ENCODE peak calls at places on chromosomes 13 and 19, in ten cellular contexts. E is SJSA1; O is testis; M is mammary epithelial cell; Q is ascending aorta; F is cardiac muscle cell; C is effector memory CD4-positive, alpha-beta T cell; Y is heart right ventricle; P is adrenal gland; I is CD4-positive, alpha-beta memory T cell. D is an unnamed sample. For H3K9me3, the result is how much of the 10 kb centered on the place peaks cover.

GRCh38 chr19:50778906-50779430 is 8.7 kb downstream of the GPR32 start:
- DNase-seq in Y (no peak), M (no peak), C (no peak), O (no peak), Q (no peak), E (no peak), F (no peak), I (no peak), P (no peak), D (no peak)

GRCh38 chr19:52535831-52536800 is 8.6 kb downstream of the ZNF808 start:
- DNase-seq in O (peak), Q (peak), E (no peak), M (peak), Y (peak), C (peak), I (peak), F (peak), P (peak), D (peak)

GRCh38 chr19:13483215-13483614 is 23.1 kb downstream of the CACNA1A start:
- DNase-seq in F (no peak), C (no peak), P (no peak), Q (no peak), O (peak), M (no peak), Y (no peak), I (no peak), E (no peak), D (peak)

GRCh38 chr13:40371531-40372125 is 294.8 kb downstream of the FOXO1 start:
- DNase-seq in F (no peak), Q (no peak), E (no peak), C (no peak), I (no peak), M (no peak), Y (no peak), O (no peak), P (no peak), D (no peak)

GRCh38 chr13:49638416-49639072 is 10.2 kb downstream of the ARL11 start:
- DNase-seq in Y (no peak), O (no peak), E (no peak), I (no peak), P (no peak), Q (no peak), C (no peak), F (no peak), M (peak), D (no peak)

GRCh38 chr19:28831464-28831863 is 381.5 kb downstream of the UQCRFS1 start:
- DNase-seq in I (no peak), C (no peak), Q (no peak), M (no peak), Y (no peak), P (no peak), E (no peak), F (no peak), O (no peak), D (no peak)

GRCh38 chr19:56162258-56162657 is 13.6 kb upstream of the GALP start:
- DNase-seq in C (no peak), F (peak), E (no peak), I (no peak), M (no peak), Y (no peak), Q (no peak), P (no peak), O (no peak), D (no peak)

GRCh38 chr13:33636955-33637670 is 180.8 kb upstream of the RFC3 start:
- DNase-seq in Y (no peak), O (no peak), I (no peak), E (no peak), F (no peak), M (peak), C (no peak), Q (no peak), P (no peak), D (peak)

GRCh38 chr19:2332341-2333026 is 4.0 kb downstream of the SPPL2B start:
- DNase-seq in O (no peak), C (no peak), P (no peak), Q (no peak), E (no peak), F (no peak), M (no peak), I (peak), Y (no peak), D (peak)

GRCh38 chr19:1268392-1269064 is 604 bp upstream of the CIRBP start:
- DNase-seq in P (no peak), O (no peak), M (no peak), I (no peak), Y (peak), C (no peak), Q (no peak), F (no peak), E (no peak), D (no peak)

GRCh38 chr13:38566526-38566925 is 120.4 kb upstream of the FREM2 start:
- DNase-seq in O (no peak), Y (no peak), P (no peak), C (no peak), I (no peak), Q (no peak), F (peak), M (no peak), E (no peak), D (no peak)

GRCh38 chr13:80116107-80116506 is 224.8 kb downstream of the SPRY2 start:
- DNase-seq in Y (no peak), P (no peak), M (peak), E (peak), F (peak), C (no peak), Q (no peak), I (no peak), O (no peak), D (no peak)

GRCh38 chr13:70964124-70964523 is 855.9 kb upstream of the KLHL1 start:
- DNase-seq in C (no peak), Q (no peak), O (no peak), P (no peak), Y (no peak), M (no peak), I (no peak), F (no peak), E (no peak), D (no peak)

GRCh38 chr19:49679832-49680472 is 2.9 kb downstream of the PRMT1 start:
- DNase-seq in C (no peak), P (no peak), O (no peak), Y (no peak), M (no peak), Q (no peak), E (no peak), I (no peak), F (no peak), D (no peak)

GRCh38 chr19:1019980-1020867 is 699 bp downstream of the TMEM259 start:
- DNase-seq in O (peak), C (no peak), P (peak), Q (no peak), I (no peak), F (no peak), E (no peak), Y (no peak), M (no peak), D (peak)

GRCh38 chr19:2977686-2978466 is 512 bp downstream of the TLE6 start:
- DNase-seq in Y (no peak), C (no peak), M (no peak), P (no peak), I (no peak), E (no peak), Q (no peak), F (no peak), O (no peak), D (peak)

GRCh38 chr19:35756373-35757230 is at the start of gene HSPB6:
- DNase-seq in Y (peak), E (no peak), P (peak), C (no peak), Q (no peak), I (no peak), M (no peak), O (peak), F (peak), D (no peak)

GRCh38 chr19:33998739-33999345 is 173.5 kb upstream of the LSM14A start:
- DNase-seq in O (no peak), Q (no peak), C (no peak), I (peak), F (peak), E (no peak), P (no peak), Y (no peak), M (no peak), D (peak)

GRCh38 chr13:30932481-30933333 is at the start of gene TEX26:
- DNase-seq in F (peak), P (no peak), C (no peak), Q (no peak), I (no peak), O (peak), M (no peak), Y (peak), E (no peak), D (no peak)

GRCh38 chr13:50306096-50306495 is 290.9 kb downstream of the KCNRG start:
- DNase-seq in Y (no peak), M (no peak), I (no peak), E (no peak), Q (no peak), P (peak), C (no peak), O (no peak), F (no peak), D (no peak)

GRCh38 chr19:13078897-13079541 is 23.6 kb downstream of the LYL1 start:
- DNase-seq in Y (no peak), O (no peak), M (no peak), P (no peak), F (no peak), Q (no peak), I (no peak), C (no peak), E (no peak), D (no peak)

GRCh38 chr19:38676023-38676877 is 28.8 kb downstream of the ACTN4 start:
- DNase-seq in E (peak), O (no peak), Q (no peak), I (no peak), P (no peak), M (peak), F (peak), C (no peak), Y (peak), D (peak)

GRCh38 chr13:30486230-30487074 is 20.7 kb upstream of the HMGB1 start:
- DNase-seq in Q (no peak), Y (no peak), O (no peak), F (peak), I (no peak), P (no peak), M (peak), C (no peak), E (no peak), D (no peak)

GRCh38 chr19:17475541-17476115 is 5.3 kb downstream of the SLC27A1 start:
- DNase-seq in F (peak), O (peak), E (no peak), P (peak), I (no peak), C (no peak), Y (peak), M (peak), Q (no peak), D (no peak)

GRCh38 chr13:24138911-24139310 is 21.6 kb upstream of the SPATA13 start:
- DNase-seq in E (no peak), I (no peak), P (no peak), C (no peak), O (no peak), F (no peak), Q (no peak), M (no peak), Y (no peak), D (no peak)

GRCh38 chr19:51272183-51272817 is 21.4 kb downstream of the SIGLECL1 start:
- DNase-seq in P (no peak), O (no peak), C (no peak), Y (no peak), F (no peak), I (no peak), M (no peak), Q (no peak), E (no peak), D (no peak)

GRCh38 chr13:112238436-112238995 is 137.6 kb upstream of the SPACA7 start:
- DNase-seq in Q (no peak), F (no peak), I (no peak), C (no peak), M (no peak), Y (no peak), E (no peak), P (no peak), O (no peak), D (no peak)
- H3K9me3 ChIP-seq in Q (under half), F (under half), I (under half), C (under half), M (under half), Y (under half), E (under half), P (under half), O (under half), D (under half)

GRCh38 chr19:57192064-57192395 is 730 bp downstream of the ZNF264 start:
- DNase-seq in Y (no peak), Q (no peak), P (no peak), C (no peak), F (peak), M (no peak), O (no peak), E (peak), I (no peak), D (no peak)

GRCh38 chr19:57190301-57190700 is 999 bp upstream of the ZNF264 start:
- DNase-seq in I (no peak), C (no peak), Q (no peak), F (no peak), P (no peak), Y (no peak), O (no peak), E (no peak), M (no peak), D (no peak)

GRCh38 chr19:57191141-57192063 is at the start of gene ZNF264:
- DNase-seq in P (peak), I (peak), C (peak), Q (peak), F (peak), M (peak), Y (peak), O (peak), E (peak), D (peak)

GRCh38 chr19:57192993-57193392 is 1.7 kb downstream of the ZNF264 start:
- DNase-seq in Y (no peak), M (no peak), O (no peak), E (no peak), F (no peak), Q (no peak), I (no peak), P (no peak), C (no peak), D (no peak)
- H3K9me3 ChIP-seq in Y (under half), M (under half), O (under half), E (under half), F (under half), Q (under half), I (under half), P (under half), C (under half), D (under half)

GRCh38 chr13:77699059-77699680 is 1.7 kb downstream of the SLAIN1 start:
- DNase-seq in E (no peak), Q (no peak), P (no peak), M (no peak), C (no peak), Y (no peak), O (no peak), I (no peak), F (no peak), D (no peak)

GRCh38 chr13:77698211-77699058 is 948 bp downstream of the SLAIN1 start:
- DNase-seq in P (peak), C (peak), O (peak), Q (no peak), F (no peak), I (peak), M (no peak), Y (peak), E (no peak), D (peak)

GRCh38 chr13:77702364-77702763 is 4.9 kb downstream of the SLAIN1 start:
- DNase-seq in Y (no peak), C (no peak), Q (no peak), P (no peak), F (no peak), E (no peak), O (no peak), I (no peak), M (no peak), D (no peak)

GRCh38 chr13:77701305-77701704 is 3.8 kb downstream of the SLAIN1 start:
- DNase-seq in E (no peak), C (no peak), M (no peak), Q (no peak), P (no peak), O (no peak), I (no peak), Y (no peak), F (no peak), D (no peak)

GRCh38 chr13:77703426-77703825 is 5.9 kb downstream of the SLAIN1 start:
- DNase-seq in E (no peak), O (no peak), F (no peak), Q (no peak), M (no peak), Y (no peak), C (no peak), I (no peak), P (no peak), D (no peak)
- H3K9me3 ChIP-seq in E (under half), O (under half), F (under half), Q (under half), M (under half), Y (under half), C (under half), I (under half), P (under half), D (under half)

DNA sequence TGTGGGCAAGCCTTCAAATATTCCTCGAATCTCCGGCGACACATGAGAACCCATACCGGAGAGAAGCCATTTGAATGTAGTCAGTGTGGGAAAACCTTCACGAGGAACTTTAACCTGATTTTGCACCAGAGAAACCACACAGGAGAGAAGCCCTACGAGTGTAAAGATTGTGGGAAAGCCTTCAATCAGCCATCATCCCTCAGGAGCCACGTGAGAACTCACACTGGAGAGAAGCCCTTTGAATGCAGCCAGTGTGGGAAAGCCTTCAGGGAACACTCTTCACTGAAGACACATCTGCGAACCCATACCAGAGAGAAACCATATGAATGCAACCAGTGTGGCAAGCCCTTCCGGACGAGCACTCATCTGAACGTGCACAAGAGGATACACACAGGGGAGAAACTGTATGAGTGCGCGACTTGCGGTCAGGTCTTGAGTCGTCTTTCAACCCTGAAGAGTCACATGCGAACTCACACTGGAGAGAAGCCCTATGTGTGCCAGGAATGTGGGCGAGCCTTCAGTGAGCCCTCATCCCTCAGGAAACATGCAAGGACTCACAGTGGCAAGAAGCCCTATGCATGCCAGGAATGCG is 28.8 kb downstream of the ZNF333 start:
- DNase-seq in F (peak), Y (no peak), O (no peak), I (no peak), C (no peak), E (no peak), P (no peak), M (no peak), Q (no peak), D (no peak)
- H3K9me3 ChIP-seq in F (under half), Y (half or more), O (under half), I (under half), C (under half), E (under half), P (half or more), M (under half), Q (half or more), D (under half)

GRCh38 chr19:54532528-54532927 is 29.9 kb downstream of the LAIR2 start:
- DNase-seq in I (no peak), M (no peak), F (no peak), Q (no peak), Y (no peak), C (no peak), O (no peak), P (no peak), E (no peak), D (peak)

GRCh38 chr19:54533476-54533875 is 30.8 kb downstream of the LAIR2 start:
- DNase-seq in M (no peak), E (no peak), Q (no peak), C (no peak), F (no peak), O (no peak), Y (no peak), I (no peak), P (no peak), D (no peak)

GRCh38 chr19:54536956-54537355 is 34.3 kb downstream of the LAIR2 start:
- DNase-seq in M (no peak), P (no peak), F (no peak), C (no peak), Y (no peak), O (no peak), Q (no peak), E (no peak), I (no peak), D (no peak)

GRCh38 chr19:54535601-54536000 is 33.0 kb downstream of the LAIR2 start:
- DNase-seq in F (no peak), M (no peak), I (no peak), P (no peak), O (no peak), Q (no peak), E (no peak), Y (no peak), C (no peak), D (no peak)

GRCh38 chr19:54534156-54534555 is 31.5 kb downstream of the LAIR2 start:
- DNase-seq in Q (no peak), C (no peak), O (no peak), M (no peak), Y (no peak), I (no peak), P (no peak), E (no peak), F (no peak), D (no peak)
- H3K9me3 ChIP-seq in Q (under half), C (under half), O (under half), M (under half), Y (under half), I (under half), P (under half), E (under half), F (under half), D (under half)